ENCODE peak calls at places on chromosomes 1 and 21, in six cellular contexts. J is heart left ventricle, O is body of pancreas, P is stomach, N is adrenal gland, E is thyroid gland. C is an unnamed sample.
A peak's percentile ranks its signal among the peaks of the same experiment; 100 is the strongest.

GRCh38 chr1:162632234-162632666 is at the start of gene DDR2:
- DNase-seq in J (peak; percentile 64), O (peak; percentile 59), P (peak; percentile 46), N (peak; percentile 92), E (peak; percentile 23), C (peak; percentile 78)

GRCh38 chr1:24294757-24295371 is 24.3 kb upstream of the GRHL3 start:
- DNase-seq in J (peak; percentile 29), O (peak; percentile 46), P (peak; percentile 40), N (peak; percentile 59), E (peak; percentile 28), C (no peak)

GRCh38 chr1:226588484-226588883 is 39.9 kb downstream of the STUM start:
- DNase-seq in J (no peak), O (peak; percentile 44), P (no peak), N (peak; percentile 53), E (no peak), C (peak; percentile 39)

GRCh38 chr1:151619489-151620093 is 7.7 kb downstream of the SNX27 start:
- DNase-seq in J (no peak), O (no peak), P (no peak), N (no peak), E (no peak), C (no peak)

GRCh38 chr1:208269338-208269666 is 25.1 kb upstream of the PLXNA2 start:
- DNase-seq in J (no peak), O (no peak), P (no peak), N (no peak), E (no peak), C (no peak)

GRCh38 chr1:237324226-237324625 is 282.2 kb downstream of the RYR2 start:
- DNase-seq in J (no peak), O (no peak), P (no peak), N (no peak), E (no peak), C (no peak)

GRCh38 chr1:40310129-40310461 is 7.0 kb downstream of the COL9A2 start:
- DNase-seq in J (no peak), O (no peak), P (no peak), N (no peak), E (no peak), C (no peak)

GRCh38 chr1:165898837-165899236 is 71.4 kb downstream of the UCK2 start:
- DNase-seq in J (peak; percentile 41), O (no peak), P (no peak), N (no peak), E (no peak), C (no peak)

GRCh38 chr1:61130338-61131000 is 48.1 kb downstream of the NFIA start:
- DNase-seq in J (no peak), O (no peak), P (no peak), N (no peak), E (no peak), C (no peak)

GRCh38 chr1:110687244-110687643 is 12.5 kb upstream of the KCNA3 start:
- DNase-seq in J (no peak), O (no peak), P (no peak), N (no peak), E (no peak), C (no peak)

GRCh38 chr1:52403566-52404115 is 582 bp downstream of the ORC1 start:
- DNase-seq in J (no peak), O (peak; percentile 17), P (no peak), N (peak; percentile 67), E (no peak), C (peak; percentile 16)

GRCh38 chr21:46317710-46318463 is 5.8 kb downstream of the C21orf58 start:
- DNase-seq in J (peak; percentile 73), O (peak; percentile 60), P (no peak), N (no peak), E (peak; percentile 36), C (no peak)

GRCh38 chr1:117045644-117046043 is 14.5 kb upstream of the TTF2 start:
- DNase-seq in J (no peak), O (no peak), P (no peak), N (no peak), E (no peak), C (no peak)

GRCh38 chr1:97796716-97797115 is 124.1 kb downstream of the DPYD start:
- DNase-seq in J (no peak), O (no peak), P (no peak), N (no peak), E (no peak), C (no peak)

DNA sequence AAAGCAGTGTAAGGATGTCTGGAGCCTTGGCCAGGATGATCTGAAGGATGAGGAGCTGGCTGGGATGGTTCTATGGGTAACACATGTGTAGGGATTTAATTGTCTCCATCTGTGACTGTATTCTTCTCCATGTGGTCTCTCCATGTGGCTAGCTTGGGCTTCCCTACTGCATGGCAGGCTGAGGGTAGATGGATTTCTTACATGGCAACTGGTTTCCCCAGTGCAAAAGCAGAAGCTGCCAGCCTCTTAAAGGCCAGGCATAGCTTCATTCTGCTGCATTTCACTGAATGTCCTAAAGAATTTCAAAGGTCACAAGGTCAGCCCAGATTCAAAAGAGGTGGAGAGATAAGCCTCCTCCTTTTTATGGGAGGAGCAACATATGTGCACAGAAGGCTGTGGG is 61.7 kb downstream of the XCL2 start:
- DNase-seq in J (no peak), O (no peak), P (no peak), N (no peak), E (no peak), C (no peak)
- H3K27ac ChIP-seq in J (no peak overlapping the region), O (no peak overlapping the region), P (no peak overlapping the region), N (no peak overlapping the region), E (no peak overlapping the region), C (no peak overlapping the region)

GRCh38 chr1:172699695-172700094 is 40.8 kb downstream of the FASLG start:
- DNase-seq in J (no peak), O (no peak), P (no peak), N (no peak), E (no peak), C (no peak)
- H3K4me1 ChIP-seq in J (no peaks in the 10 kb centered on the region), O (no peaks in the 10 kb centered on the region), P (no peaks in the 10 kb centered on the region), N (no peaks in the 10 kb centered on the region), E (no peaks in the 10 kb centered on the region), C (no peaks in the 10 kb centered on the region)

DNA sequence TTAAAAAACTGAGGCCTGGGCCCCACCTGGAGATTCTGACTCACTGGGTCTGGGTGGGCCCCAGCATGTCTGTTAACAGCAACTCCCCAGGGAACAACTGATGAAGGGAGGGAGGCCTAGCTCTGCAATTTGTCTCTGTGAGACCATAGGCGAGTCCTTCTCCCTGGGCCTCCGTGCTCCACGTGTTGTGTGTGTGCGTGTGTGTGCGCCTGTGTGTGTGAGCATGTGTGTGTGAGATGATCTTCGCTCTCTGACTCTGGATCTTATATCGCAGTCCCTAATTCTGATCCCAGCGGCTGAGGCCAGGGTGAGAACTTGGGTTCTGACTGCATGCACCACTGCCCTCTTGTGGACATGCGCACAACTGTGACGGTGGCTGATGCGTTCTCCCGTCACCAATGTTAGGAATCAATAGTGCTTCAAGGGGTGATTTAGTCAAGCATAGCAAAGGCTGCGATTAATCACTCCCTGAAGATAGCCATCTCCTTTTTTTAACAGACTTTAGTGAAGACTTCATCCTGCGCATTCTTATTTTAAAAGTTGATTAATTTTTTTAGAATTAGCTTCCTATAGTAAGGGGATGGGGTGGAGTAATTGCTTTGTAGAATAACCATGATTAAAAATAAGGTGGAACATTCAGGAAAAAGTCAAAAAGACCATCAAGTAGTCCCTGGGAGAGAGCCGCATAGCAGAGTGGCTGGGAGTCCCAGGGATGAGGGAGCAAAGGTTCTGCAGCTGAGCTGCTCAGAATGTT is 62.4 kb upstream of the USP24 start:
- DNase-seq in J (peak; percentile 81), O (peak; percentile 79), P (peak; percentile 87), N (peak; percentile 87), E (peak; percentile 64), C (peak; percentile 86)
- TF ChIP-seq POLR2A in J (no peak), O (no peak), P (no peak), N (no peak), E (no peak), C (no peak)

GRCh38 chr1:25732821-25733220 is 67.2 kb upstream of the SELENON start:
- DNase-seq in J (no peak), O (no peak), P (no peak), N (no peak), E (no peak), C (no peak)

GRCh38 chr1:25738507-25738906 is 61.5 kb upstream of the SELENON start:
- DNase-seq in J (no peak), O (no peak), P (no peak), N (no peak), E (no peak), C (no peak)

GRCh38 chr1:25737151-25737550 is 62.8 kb upstream of the SELENON start:
- DNase-seq in J (peak; percentile 52), O (peak; percentile 27), P (no peak), N (peak; percentile 23), E (peak; percentile 98), C (no peak)

GRCh38 chr1:25733271-25733670 is 66.7 kb upstream of the SELENON start:
- DNase-seq in J (no peak), O (no peak), P (no peak), N (no peak), E (no peak), C (no peak)

DNA sequence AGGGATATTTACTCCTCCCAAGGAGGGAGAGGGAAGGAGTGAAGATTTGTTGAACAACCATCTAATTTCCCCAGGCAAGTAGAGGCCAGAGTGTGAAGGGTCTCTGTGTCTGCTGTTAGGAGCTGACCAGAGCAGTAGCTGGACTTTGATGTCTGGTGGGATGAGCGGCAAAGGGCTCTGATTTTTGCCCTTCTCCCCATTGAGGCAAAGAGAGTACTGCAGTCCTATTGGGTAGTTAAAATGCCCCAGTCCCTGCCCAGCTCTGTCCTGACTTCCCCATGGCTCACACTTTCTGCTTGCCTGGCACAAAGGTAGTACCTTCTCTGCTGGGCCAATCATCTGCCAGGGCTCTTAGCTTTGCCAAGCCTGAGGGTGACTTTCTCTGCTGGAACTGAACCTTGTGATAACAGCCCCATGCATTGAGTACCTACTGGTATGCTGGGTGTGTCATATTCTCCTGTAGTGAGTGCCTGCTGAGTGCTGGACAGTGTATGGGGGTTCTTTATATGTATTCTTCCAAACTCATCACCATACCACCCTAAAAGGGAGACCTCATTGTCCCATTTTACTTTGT is 64.0 kb upstream of the SELENON start:
- DNase-seq in J (peak; percentile 74), O (no peak), P (peak; percentile 75), N (no peak), E (peak; percentile 83), C (no peak)
- H3K27ac ChIP-seq in J (peak overlapping the region; percentile 34), O (no peak overlapping the region), P (peak overlapping the region; percentile 46), N (no peak overlapping the region), E (peak overlapping the region; percentile 99), C (no peak overlapping the region)